ENCODE peak calls at places on chromosomes 3 and 15, in four cellular contexts. N is Daoy, Y is Calu3, F is progenitor cell of endocrine pancreas. D is an unnamed sample.

GRCh38 chr3:195147649-195148121 is 123.3 kb downstream of the XXYLT1 start:
- DNase-seq in Y (no peak), F (no peak), N (peak), D (peak)

GRCh38 chr15:48644827-48645557 is 517 bp downstream of the FBN1 start:
- DNase-seq in N (peak), Y (peak), F (peak), D (peak)

GRCh38 chr3:161770532-161771386 is 274.2 kb downstream of the OTOL1 start:
- DNase-seq in N (peak), F (no peak), Y (no peak), D (no peak)

GRCh38 chr3:181103605-181104004 is 114.1 kb upstream of the DNAJC19 start:
- DNase-seq in F (no peak), N (peak), Y (peak), D (no peak)

GRCh38 chr3:35640186-35640584 is 860 bp downstream of the ARPP21 start:
- DNase-seq in Y (no peak), N (no peak), F (no peak), D (no peak)

GRCh38 chr15:64443016-64443415 is 17.4 kb upstream of the ZNF609 start:
- DNase-seq in F (no peak), Y (no peak), N (no peak), D (no peak)

GRCh38 chr3:183050706-183051105 is 48.6 kb downstream of the MCCC1 start:
- DNase-seq in Y (no peak), N (no peak), F (no peak), D (no peak)

GRCh38 chr3:128521715-128522114 is 28.7 kb upstream of the GATA2 start:
- DNase-seq in F (no peak), Y (no peak), N (no peak), D (no peak)

GRCh38 chr3:157136647-157137387 is 23.1 kb downstream of the CCNL1 start:
- DNase-seq in N (no peak), F (no peak), Y (peak), D (peak)

D was measured in left ventricle myocardium superior.